ENCODE peak calls at places on chromosomes 12 and 14, in ten cellular contexts. One of them, this sample, is unnamed.

GRCh38 chr12:112627851-112628250 is 163.7 kb upstream of the RPH3A start:
- DNase-seq in SK-N-SH: no peak
- DNase-seq in type B pancreatic cell: no peak
- DNase-seq in Caki2: no peak
- DNase-seq in GM13977: no peak
- DNase-seq in NB4: no peak
- DNase-seq in activated CD4-positive, CD25-positive, alpha-beta regulatory T cell treated with anti-CD3 and anti-CD28 coated beads, Interleukin-2, amount 50 U/mL, for 72 hours: no peak
- DNase-seq in AG10803: no peak
- DNase-seq in amniotic stem cell: no peak
- DNase-seq in naive thymus-derived CD8-positive, alpha-beta T cell: no peak
- DNase-seq in this sample: no peak

GRCh38 chr12:113214938-113215400 is 6.3 kb upstream of the TPCN1 start:
- DNase-seq in AG10803: peak
- DNase-seq in activated CD4-positive, CD25-positive, alpha-beta regulatory T cell treated with anti-CD3 and anti-CD28 coated beads, Interleukin-2, amount 50 U/mL, for 72 hours: no peak
- DNase-seq in amniotic stem cell: peak
- DNase-seq in GM13977: no peak
- DNase-seq in type B pancreatic cell: no peak
- DNase-seq in NB4: peak
- DNase-seq in naive thymus-derived CD8-positive, alpha-beta T cell: no peak
- DNase-seq in SK-N-SH: peak
- DNase-seq in Caki2: peak
- DNase-seq in this sample: no peak

GRCh38 chr14:92898732-92899131 is 24.2 kb upstream of the CHGA start:
- DNase-seq in Caki2: no peak
- DNase-seq in AG10803: no peak
- DNase-seq in GM13977: no peak
- DNase-seq in activated CD4-positive, CD25-positive, alpha-beta regulatory T cell treated with anti-CD3 and anti-CD28 coated beads, Interleukin-2, amount 50 U/mL, for 72 hours: no peak
- DNase-seq in type B pancreatic cell: no peak
- DNase-seq in NB4: no peak
- DNase-seq in SK-N-SH: no peak
- DNase-seq in naive thymus-derived CD8-positive, alpha-beta T cell: no peak
- DNase-seq in amniotic stem cell: no peak
- DNase-seq in this sample: no peak

GRCh38 chr14:95432152-95433093 is 84.0 kb downstream of the SYNE3 start:
- DNase-seq in amniotic stem cell: no peak
- DNase-seq in naive thymus-derived CD8-positive, alpha-beta T cell: no peak
- DNase-seq in type B pancreatic cell: no peak
- DNase-seq in GM13977: no peak
- DNase-seq in NB4: peak
- DNase-seq in AG10803: peak
- DNase-seq in SK-N-SH: peak
- DNase-seq in Caki2: peak
- DNase-seq in activated CD4-positive, CD25-positive, alpha-beta regulatory T cell treated with anti-CD3 and anti-CD28 coated beads, Interleukin-2, amount 50 U/mL, for 72 hours: no peak
- DNase-seq in this sample: no peak

GRCh38 chr14:47676301-47676617 is 854 bp upstream of the MDGA2 start:
- DNase-seq in SK-N-SH: no peak
- DNase-seq in naive thymus-derived CD8-positive, alpha-beta T cell: no peak
- DNase-seq in amniotic stem cell: no peak
- DNase-seq in type B pancreatic cell: no peak
- DNase-seq in activated CD4-positive, CD25-positive, alpha-beta regulatory T cell treated with anti-CD3 and anti-CD28 coated beads, Interleukin-2, amount 50 U/mL, for 72 hours: no peak
- DNase-seq in NB4: no peak
- DNase-seq in AG10803: no peak
- DNase-seq in Caki2: no peak
- DNase-seq in GM13977: no peak
- DNase-seq in this sample: no peak

GRCh38 chr14:99632410-99633035 is 12.4 kb upstream of the HHIPL1 start:
- DNase-seq in amniotic stem cell: no peak
- DNase-seq in SK-N-SH: no peak
- DNase-seq in Caki2: no peak
- DNase-seq in AG10803: no peak
- DNase-seq in activated CD4-positive, CD25-positive, alpha-beta regulatory T cell treated with anti-CD3 and anti-CD28 coated beads, Interleukin-2, amount 50 U/mL, for 72 hours: no peak
- DNase-seq in NB4: no peak
- DNase-seq in naive thymus-derived CD8-positive, alpha-beta T cell: no peak
- DNase-seq in GM13977: no peak
- DNase-seq in type B pancreatic cell: no peak
- DNase-seq in this sample: no peak

GRCh38 chr12:54355104-54355815 is 9.0 kb downstream of the GPR84 start:
- DNase-seq in SK-N-SH: no peak
- DNase-seq in NB4: no peak
- DNase-seq in activated CD4-positive, CD25-positive, alpha-beta regulatory T cell treated with anti-CD3 and anti-CD28 coated beads, Interleukin-2, amount 50 U/mL, for 72 hours: no peak
- DNase-seq in amniotic stem cell: no peak
- DNase-seq in GM13977: no peak
- DNase-seq in naive thymus-derived CD8-positive, alpha-beta T cell: no peak
- DNase-seq in type B pancreatic cell: no peak
- DNase-seq in Caki2: no peak
- DNase-seq in AG10803: no peak
- DNase-seq in this sample: no peak

GRCh38 chr14:92785601-92786426 is 8.3 kb upstream of the GOLGA5 start:
- DNase-seq in NB4: peak
- DNase-seq in GM13977: no peak
- DNase-seq in Caki2: no peak
- DNase-seq in activated CD4-positive, CD25-positive, alpha-beta regulatory T cell treated with anti-CD3 and anti-CD28 coated beads, Interleukin-2, amount 50 U/mL, for 72 hours: no peak
- DNase-seq in naive thymus-derived CD8-positive, alpha-beta T cell: no peak
- DNase-seq in AG10803: peak
- DNase-seq in type B pancreatic cell: no peak
- DNase-seq in amniotic stem cell: peak
- DNase-seq in SK-N-SH: no peak
- DNase-seq in this sample: no peak

GRCh38 chr12:66275040-66275439 is 27.3 kb upstream of the HELB start:
- DNase-seq in AG10803: no peak
- DNase-seq in SK-N-SH: no peak
- DNase-seq in amniotic stem cell: no peak
- DNase-seq in activated CD4-positive, CD25-positive, alpha-beta regulatory T cell treated with anti-CD3 and anti-CD28 coated beads, Interleukin-2, amount 50 U/mL, for 72 hours: no peak
- DNase-seq in Caki2: no peak
- DNase-seq in GM13977: no peak
- DNase-seq in naive thymus-derived CD8-positive, alpha-beta T cell: no peak
- DNase-seq in NB4: peak
- DNase-seq in type B pancreatic cell: no peak
- DNase-seq in this sample: no peak

GRCh38 chr14:99576304-99576703 is 27.7 kb downstream of the CCDC85C start:
- DNase-seq in naive thymus-derived CD8-positive, alpha-beta T cell: no peak
- DNase-seq in type B pancreatic cell: no peak
- DNase-seq in AG10803: no peak
- DNase-seq in amniotic stem cell: no peak
- DNase-seq in NB4: no peak
- DNase-seq in activated CD4-positive, CD25-positive, alpha-beta regulatory T cell treated with anti-CD3 and anti-CD28 coated beads, Interleukin-2, amount 50 U/mL, for 72 hours: no peak
- DNase-seq in Caki2: no peak
- DNase-seq in GM13977: no peak
- DNase-seq in SK-N-SH: no peak
- DNase-seq in this sample: no peak